ENCODE peak calls at places on chromosomes 7 and 10, in eight cellular contexts. X is H9, O is progenitor cell of endocrine pancreas, M is mammary epithelial cell, C is HL-60, U is GM23338, S is WTC11, L is body of pancreas. A is an unnamed sample.

GRCh38 chr10:23439920-23440875 is 1.3 kb downstream of the OTUD1 start:
- DNase-seq in S (peak), C (no peak), X (peak), U (peak), O (peak), M (peak), L (peak), A (peak)

GRCh38 chr10:93813507-93814465 is 56.0 kb downstream of the LGI1 start:
- DNase-seq in L (peak), S (peak), X (peak), M (peak), O (peak), U (peak), C (peak), A (peak)

GRCh38 chr10:91201213-91201996 is 19.1 kb upstream of the PCGF5 start:
- DNase-seq in L (no peak), C (no peak), S (no peak), U (no peak), X (no peak), O (no peak), M (no peak), A (no peak)

GRCh38 chr7:51158742-51159441 is 157.7 kb downstream of the COBL start:
- DNase-seq in S (no peak), M (no peak), X (no peak), C (no peak), L (no peak), U (peak), O (no peak), A (no peak)

GRCh38 chr10:70232155-70232858 is 922 bp downstream of the PPA1 start:
- DNase-seq in S (no peak), C (peak), M (peak), O (no peak), U (peak), X (no peak), L (peak), A (peak)

GRCh38 chr10:96524745-96525144 is 11.0 kb upstream of the TLL2 start:
- DNase-seq in L (no peak), S (no peak), X (no peak), O (no peak), M (no peak), U (no peak), C (no peak), A (no peak)

GRCh38 chr10:52778511-52779392 is 6.2 kb upstream of the MBL2 start:
- DNase-seq in M (no peak), C (no peak), S (peak), L (no peak), O (no peak), X (peak), U (peak), A (no peak)

GRCh38 chr7:27958933-27959548 is 219.1 kb downstream of the TAX1BP1 start:
- DNase-seq in O (no peak), M (no peak), L (no peak), S (no peak), U (no peak), X (no peak), C (no peak), A (no peak)

GRCh38 chr7:26681819-26682418 is 182.5 kb downstream of the SKAP2 start:
- DNase-seq in C (no peak), U (peak), O (no peak), X (no peak), S (no peak), L (no peak), M (no peak), A (peak)

GRCh38 chr10:31322647-31323046 is 3.6 kb downstream of the ZEB1 start:
- DNase-seq in M (no peak), S (no peak), O (no peak), U (no peak), C (no peak), L (no peak), X (no peak), A (peak)

DNA sequence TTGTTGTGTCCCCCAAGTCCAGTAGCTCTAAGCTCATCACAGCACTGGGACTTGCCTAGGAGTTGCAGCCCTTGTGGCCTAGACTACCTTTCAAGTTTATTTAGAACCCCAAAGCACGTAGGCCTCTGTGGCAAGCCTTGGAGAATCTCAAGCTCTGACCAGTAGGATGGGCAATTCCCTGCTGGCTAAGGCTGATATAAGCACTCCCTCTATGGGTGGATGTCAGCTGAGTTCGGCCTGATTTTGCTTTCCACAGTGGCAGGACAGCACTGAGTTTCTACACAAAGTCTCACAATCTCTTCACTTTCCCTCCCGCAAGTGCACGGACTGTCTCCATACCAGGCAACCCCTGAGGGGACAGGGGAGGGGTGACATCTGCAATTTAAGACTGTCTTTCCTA is 886.4 kb upstream of the LRRN3 start:
- DNase-seq in X (peak), S (peak), U (peak), O (no peak), C (no peak), M (peak), L (no peak), A (no peak)
- TF ChIP-seq CTCF in X (peak), S (no peak), U (peak), O (peak), C (no peak), M (peak), L (no peak), A (no peak)

GRCh38 chr10:78210548-78210947 is 176.9 kb downstream of the RPS24 start:
- DNase-seq in O (no peak), U (no peak), M (no peak), S (no peak), L (no peak), X (no peak), C (no peak), A (no peak)

GRCh38 chr10:78212786-78213175 is 179.1 kb downstream of the RPS24 start:
- DNase-seq in L (no peak), U (no peak), C (peak), X (no peak), S (no peak), O (no peak), M (no peak), A (no peak)

GRCh38 chr10:78210976-78211375 is 177.3 kb downstream of the RPS24 start:
- DNase-seq in M (no peak), L (no peak), X (no peak), O (no peak), S (no peak), U (no peak), C (no peak), A (no peak)

GRCh38 chr10:78211476-78212110 is 177.9 kb downstream of the RPS24 start:
- DNase-seq in L (peak), S (peak), C (peak), U (peak), X (no peak), O (no peak), M (peak), A (no peak)

DNA sequence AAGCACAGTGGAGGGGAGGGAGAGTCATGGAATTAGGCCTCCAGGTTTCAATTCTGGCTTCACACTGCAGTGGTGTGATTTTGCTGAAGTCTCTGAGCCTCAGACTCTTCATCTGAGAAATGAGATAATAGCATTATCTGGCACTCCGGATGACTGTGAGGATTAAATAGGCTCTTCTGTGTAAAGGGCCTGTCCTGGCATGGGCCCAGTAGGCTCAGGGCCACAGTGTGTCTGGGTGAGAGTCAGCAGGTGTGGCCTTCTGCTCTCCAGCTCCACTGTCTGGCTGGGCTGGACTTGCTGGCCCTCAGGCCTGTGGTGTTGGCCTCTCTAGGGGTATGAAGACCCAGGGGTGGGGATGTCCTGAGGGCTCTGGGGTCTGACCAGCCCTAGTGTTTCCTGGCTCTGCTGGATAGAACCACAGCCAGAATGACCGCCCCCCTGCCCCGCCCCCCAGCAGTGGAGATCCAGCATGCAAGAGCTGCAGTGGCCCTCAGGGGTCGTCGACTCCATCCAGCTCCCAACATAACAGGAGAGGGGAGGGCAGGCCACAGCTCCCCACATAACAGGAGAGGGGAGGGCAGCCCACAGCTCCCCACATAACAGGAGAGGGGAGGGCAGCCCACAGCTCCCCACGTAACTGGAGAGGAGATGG is 178.6 kb downstream of the RPS24 start:
- DNase-seq in O (no peak), M (no peak), C (no peak), U (no peak), L (no peak), S (no peak), X (no peak), A (no peak)
- TF ChIP-seq CTCF in O (no peak), M (no peak), C (no peak), U (no peak), L (no peak), S (no peak), X (no peak), A (no peak)

GRCh38 chr10:9211228-9211627 is 1156.7 kb downstream of the GATA3 start:
- DNase-seq in S (no peak), O (no peak), M (no peak), X (no peak), C (no peak), U (peak), L (no peak), A (no peak)
- TF ChIP-seq CTCF in S (no peak), O (peak), M (peak), X (peak), C (no peak), U (peak), L (no peak), A (no peak)

GRCh38 chr7:73977626-73978618 is 50.1 kb upstream of the ELN start:
- DNase-seq in L (peak), S (no peak), X (peak), O (no peak), U (no peak), C (no peak), M (no peak), A (no peak)

GRCh38 chr7:73974948-73975926 is 52.7 kb upstream of the ELN start:
- DNase-seq in L (no peak), O (no peak), S (no peak), M (no peak), U (no peak), C (no peak), X (no peak), A (no peak)

GRCh38 chr7:73980206-73980605 is 47.8 kb upstream of the ELN start:
- DNase-seq in X (no peak), U (no peak), M (no peak), S (no peak), L (no peak), O (no peak), C (no peak), A (no peak)

GRCh38 chr7:73976761-73977625 is 51.0 kb upstream of the ELN start:
- DNase-seq in X (peak), S (no peak), C (no peak), U (no peak), O (no peak), L (no peak), M (no peak), A (no peak)

DNA sequence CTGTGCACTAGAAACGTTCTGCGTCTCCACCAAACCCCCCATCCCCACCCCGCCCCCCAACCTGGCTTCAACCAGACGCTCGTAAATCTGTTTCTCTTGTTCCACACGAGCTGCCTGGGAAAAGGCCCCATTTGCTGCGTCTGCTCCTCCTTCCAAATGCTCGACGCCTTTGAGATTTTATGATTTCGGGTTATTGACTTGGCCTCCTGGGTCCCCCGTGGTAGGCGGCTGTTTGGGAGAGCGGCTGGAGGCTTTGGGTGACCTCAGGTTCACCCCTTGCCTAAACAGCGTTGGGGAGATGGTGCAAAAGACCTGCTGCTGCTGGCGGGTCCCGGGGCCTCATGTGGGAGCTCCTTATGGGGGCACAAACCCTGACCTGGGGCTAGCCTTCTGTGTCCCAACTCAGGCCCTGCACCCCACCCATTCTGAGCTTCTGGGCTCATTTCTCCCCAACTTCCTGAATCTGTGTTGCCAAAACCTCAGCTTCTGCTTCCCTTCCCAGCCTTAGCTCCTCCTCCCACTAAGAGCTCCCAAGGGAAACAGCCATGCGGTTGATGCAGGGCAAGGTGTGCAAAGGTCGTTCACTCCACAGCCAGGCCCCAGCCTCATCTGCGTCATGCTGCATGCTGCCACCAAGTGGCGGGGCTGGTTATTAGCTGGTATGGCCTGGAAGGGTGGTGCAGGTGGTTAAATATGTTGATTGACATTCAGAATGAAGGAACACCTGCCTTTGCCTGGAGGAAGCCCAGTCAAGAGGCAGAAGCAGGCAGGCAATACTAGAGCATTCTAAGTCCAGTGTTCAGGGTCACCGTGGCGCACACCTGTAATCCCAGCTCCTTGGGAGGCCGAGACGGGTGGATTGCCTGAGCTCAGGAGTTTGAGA is 49.1 kb upstream of the ELN start:
- DNase-seq in O (no peak), U (peak), L (peak), S (peak), C (peak), X (peak), M (peak), A (peak)
- TF ChIP-seq CTCF in O (peak), U (peak), L (peak), S (peak), C (peak), X (peak), M (peak), A (peak)

GRCh38 chr7:24720283-24720682 is 37.0 kb downstream of the GSDME start:
- DNase-seq in C (no peak), S (no peak), X (no peak), M (no peak), L (no peak), O (no peak), U (no peak), A (peak)

GRCh38 chr7:24721378-24722030 is 35.8 kb downstream of the GSDME start:
- DNase-seq in U (peak), O (no peak), L (no peak), C (no peak), X (no peak), S (no peak), M (peak), A (no peak)

GRCh38 chr7:24723178-24723530 is 34.1 kb downstream of the GSDME start:
- DNase-seq in X (no peak), U (no peak), M (no peak), C (no peak), O (no peak), L (no peak), S (no peak), A (no peak)

GRCh38 chr7:24724451-24725190 is 32.6 kb downstream of the GSDME start:
- DNase-seq in S (no peak), L (no peak), U (no peak), O (no peak), M (no peak), X (no peak), C (peak), A (no peak)

DNA sequence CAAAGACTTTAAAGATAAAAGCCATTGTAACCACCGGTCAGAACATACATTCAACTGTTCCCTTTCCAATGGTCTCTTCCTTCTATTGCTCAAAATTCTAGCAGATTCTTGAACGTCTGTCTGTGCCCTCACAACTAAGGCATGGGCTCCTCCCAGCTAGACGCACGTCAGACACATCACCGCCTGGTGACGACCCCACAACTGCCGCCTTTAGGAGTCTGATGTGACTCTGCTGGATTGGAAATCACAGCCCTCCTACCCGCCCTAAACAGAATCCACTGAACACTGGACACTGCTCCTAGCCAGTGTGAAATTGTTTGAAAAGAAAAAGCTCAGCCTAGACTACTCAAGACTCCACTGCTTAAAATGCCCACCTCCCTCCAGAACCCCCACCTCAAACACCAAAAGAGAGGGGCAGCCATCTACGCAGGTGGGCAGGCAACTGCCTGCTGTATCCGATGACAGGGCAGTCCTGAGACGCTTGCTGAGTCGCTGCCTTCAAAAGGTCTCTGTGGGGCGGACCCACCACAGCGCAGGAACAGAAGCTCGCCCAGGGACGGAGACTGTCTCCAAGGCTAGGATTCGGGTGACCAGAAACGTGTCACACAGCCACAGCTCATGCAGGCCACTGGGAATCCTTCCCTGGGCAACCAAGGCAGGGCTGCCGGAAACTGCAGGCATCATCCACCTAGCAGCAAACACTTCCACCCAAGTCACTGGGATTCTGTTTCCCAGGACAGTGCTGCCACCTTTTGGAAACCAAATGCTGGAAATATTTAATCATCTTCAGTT is 34.7 kb downstream of the GSDME start:
- DNase-seq in L (no peak), M (no peak), O (no peak), S (no peak), X (peak), C (no peak), U (peak), A (no peak)
- TF ChIP-seq CTCF in L (peak), M (peak), O (peak), S (no peak), X (peak), C (no peak), U (peak), A (peak)

GRCh38 chr10:112344261-112344660 is 29.7 kb upstream of the ACSL5 start:
- DNase-seq in L (no peak), X (no peak), U (no peak), O (no peak), C (no peak), M (no peak), S (no peak), A (no peak)
- TF ChIP-seq CTCF in L (no peak), X (no peak), U (no peak), O (no peak), C (no peak), M (no peak), S (no peak), A (no peak)

DNA sequence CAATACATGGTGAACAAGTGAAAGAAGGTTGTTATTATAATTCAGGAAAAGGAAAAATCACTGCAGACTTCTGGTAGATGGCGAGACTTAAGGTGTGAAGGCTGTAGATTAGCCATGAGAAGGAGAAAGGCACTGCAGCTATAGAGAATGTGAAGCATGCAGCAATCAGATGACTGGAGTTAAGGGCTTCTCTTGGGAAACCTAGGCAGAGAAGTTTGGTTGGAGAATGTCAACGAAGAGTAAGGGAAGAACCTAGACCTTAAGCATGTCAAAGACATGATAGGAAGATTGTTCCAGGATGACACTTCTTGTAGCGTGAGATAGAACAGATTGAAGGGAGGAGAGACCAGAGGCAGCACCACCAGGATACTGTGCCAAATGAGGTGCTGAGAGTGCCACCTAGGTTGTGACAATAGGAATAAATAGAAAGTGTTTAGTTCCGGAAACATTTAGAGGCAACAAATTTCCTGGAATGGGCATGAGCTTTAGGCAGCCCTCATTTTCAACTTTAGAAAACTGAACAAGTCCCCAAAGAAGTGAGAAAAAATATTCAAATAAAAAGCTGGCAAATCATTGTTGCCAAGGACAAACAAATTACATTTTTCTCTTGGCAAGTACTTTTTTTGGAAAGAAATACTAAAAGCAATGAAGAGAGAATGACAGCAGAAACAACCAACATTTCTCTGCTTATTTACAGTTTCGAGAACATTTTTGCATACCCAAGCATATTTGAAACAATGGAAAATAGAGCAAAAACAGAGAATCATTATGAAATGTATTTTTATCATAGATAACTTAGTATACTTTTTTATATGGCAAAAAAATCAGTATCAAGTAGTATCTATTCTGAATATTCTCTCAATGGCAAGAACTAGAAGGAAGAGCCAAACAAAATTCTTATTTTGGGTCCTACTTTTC is 4.9 kb downstream of the LRRC17 start:
- DNase-seq in M (no peak), S (no peak), O (no peak), U (peak), X (no peak), L (no peak), C (no peak), A (no peak)
- TF ChIP-seq CTCF in M (no peak), S (no peak), O (no peak), U (peak), X (no peak), L (no peak), C (no peak), A (no peak)

A was measured in GM13977.